ENCODE peak calls at places on chromosomes 12 and 14, in five cellular contexts. G is H1, E is GM12892, D is K562, C is HepG2. M is an unnamed sample.

GRCh38 chr14:56660677-56661389 is 81.2 kb downstream of the TMEM260 start:
- DNase-seq in C (no peak), E (no peak), G (no peak), D (no peak), M (no peak)

GRCh38 chr14:72024043-72024407 is 91.8 kb downstream of the RGS6 start:
- DNase-seq in E (no peak), D (peak), C (peak), G (peak), M (peak)

GRCh38 chr14:36383674-36384421 is 63.4 kb upstream of the MBIP start:
- DNase-seq in G (no peak), D (no peak), E (no peak), C (no peak), M (no peak)

GRCh38 chr12:12016284-12017100 is 54.2 kb upstream of the BCL2L14 start:
- DNase-seq in D (no peak), G (no peak), C (no peak), E (no peak), M (no peak)

GRCh38 chr12:14849664-14850063 is 6.3 kb upstream of the ART4 start:
- DNase-seq in C (no peak), D (no peak), G (no peak), E (no peak), M (no peak)

GRCh38 chr12:119005085-119005484 is 23.7 kb downstream of the SRRM4 start:
- DNase-seq in E (no peak), D (no peak), C (no peak), G (no peak), M (no peak)

GRCh38 chr12:107511292-107511691 is 174.3 kb upstream of the PWP1 start:
- DNase-seq in D (no peak), G (no peak), C (no peak), E (no peak), M (no peak)

GRCh38 chr14:75088566-75089373 is 19.3 kb downstream of the ZC2HC1C start:
- DNase-seq in G (peak), C (peak), D (peak), E (no peak), M (peak)

GRCh38 chr14:20934148-20934762 is 21.0 kb upstream of the RNASE2 start:
- DNase-seq in E (peak), D (peak), G (peak), C (no peak), M (peak)

GRCh38 chr14:69712637-69713088 is 54.3 kb upstream of the SRSF5 start:
- DNase-seq in G (peak), E (no peak), D (no peak), C (no peak), M (no peak)

GRCh38 chr14:52402812-52403526 is 88.9 kb downstream of the PTGER2 start:
- DNase-seq in C (no peak), E (no peak), G (no peak), D (no peak), M (no peak)

GRCh38 chr14:58641509-58641908 is 3.7 kb downstream of the DACT1 start:
- DNase-seq in C (no peak), G (no peak), D (no peak), E (no peak), M (no peak)

GRCh38 chr14:67240168-67240932 is 885 bp upstream of the PALS1 start:
- DNase-seq in E (no peak), D (no peak), C (peak), G (peak), M (no peak)

GRCh38 chr12:21992823-21993222 is 51.6 kb upstream of the ABCC9 start:
- DNase-seq in G (no peak), C (no peak), E (no peak), D (peak), M (no peak)

GRCh38 chr12:44015333-44015941 is 179.6 kb downstream of the TMEM117 start:
- DNase-seq in E (no peak), G (no peak), C (peak), D (peak), M (no peak)

GRCh38 chr12:122093098-122093883 is 14.7 kb downstream of the MLXIP start:
- DNase-seq in C (no peak), D (no peak), E (no peak), G (no peak), M (no peak)

GRCh38 chr14:56487761-56488160 is 91.8 kb upstream of the TMEM260 start:
- DNase-seq in C (no peak), D (no peak), G (no peak), E (no peak), M (no peak)

GRCh38 chr14:51692646-51693045 is 40.9 kb downstream of the FRMD6 start:
- DNase-seq in D (no peak), G (no peak), E (no peak), C (no peak), M (no peak)

GRCh38 chr12:94636462-94637085 is 13.8 kb downstream of the TMCC3 start:
- DNase-seq in C (no peak), E (no peak), D (no peak), G (no peak), M (no peak)

GRCh38 chr12:120760349-120761245 is 35.0 kb downstream of the ACADS start:
- DNase-seq in C (no peak), E (no peak), G (no peak), D (no peak), M (no peak)

GRCh38 chr12:26205298-26205697 is 9.9 kb downstream of the SSPN start:
- DNase-seq in D (no peak), E (no peak), G (no peak), C (no peak), M (no peak)

GRCh38 chr14:104378636-104379225 is 200.8 kb upstream of the C14orf180 start:
- DNase-seq in E (no peak), G (no peak), D (no peak), C (no peak), M (no peak)

GRCh38 chr14:92726135-92726932 is 22.1 kb downstream of the LGMN start:
- DNase-seq in C (no peak), G (no peak), E (no peak), D (peak), M (no peak)

GRCh38 chr12:131091976-131092691 is 138.4 kb downstream of the ADGRD1 start:
- DNase-seq in E (no peak), C (no peak), G (no peak), D (no peak), M (no peak)

GRCh38 chr12:132620113-132620892 is 1.7 kb downstream of the P2RX2 start:
- DNase-seq in C (no peak), E (no peak), G (no peak), D (no peak), M (no peak)
- TF ChIP-seq TAF1 in C (no peak), E (no peak), G (no peak), D (no peak), M (no peak)

GRCh38 chr12:97093187-97093683 is 186.2 kb downstream of the NEDD1 start:
- DNase-seq in E (no peak), C (no peak), G (no peak), D (no peak), M (no peak)
- TF ChIP-seq POLR2AphosphoS5 in E (no peak), C (no peak), G (no peak), D (no peak), M (no peak)

DNA sequence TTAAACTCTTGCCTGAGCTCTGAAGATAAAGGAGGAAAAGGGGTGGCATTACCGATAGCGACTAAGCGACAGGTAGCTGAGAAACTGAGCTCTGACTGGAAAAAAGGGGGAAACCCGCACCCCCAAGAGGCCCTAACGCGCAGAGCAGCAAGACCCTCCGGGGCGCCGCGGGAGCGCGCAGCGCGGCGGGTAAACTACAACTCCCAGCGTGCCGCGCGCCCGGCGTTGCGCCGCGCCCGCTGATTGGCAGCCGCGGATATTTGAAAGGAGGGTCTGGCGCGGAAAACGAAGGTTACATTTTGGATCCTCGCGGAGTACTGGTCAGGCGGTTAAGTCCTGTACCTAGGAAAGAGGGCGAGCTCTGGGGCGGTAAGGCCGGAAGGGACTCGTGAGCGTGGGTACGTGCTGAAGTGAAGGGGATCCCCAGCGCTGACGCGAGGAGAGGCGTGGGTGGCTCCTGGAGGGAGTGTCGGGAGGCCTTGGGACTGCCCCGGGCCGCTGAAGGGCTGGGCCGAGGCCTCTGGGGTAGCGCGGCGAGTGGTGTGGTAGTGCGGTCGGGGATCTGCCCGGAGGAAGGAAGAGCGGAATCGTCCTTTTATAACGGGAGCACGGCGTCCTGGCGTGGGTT is at the start of gene ESPL1:
- DNase-seq in C (peak), E (peak), D (peak), G (peak), M (peak)
- TF ChIP-seq POLR2A in C (no peak), E (peak), D (peak), G (no peak), M (no peak)

GRCh38 chr14:62431496-62431895 is 613.8 kb downstream of the KCNH5 start:
- DNase-seq in C (no peak), E (no peak), D (no peak), G (no peak), M (no peak)

GRCh38 chr14:62432955-62433354 is 612.3 kb downstream of the KCNH5 start:
- DNase-seq in G (no peak), D (no peak), E (no peak), C (no peak), M (no peak)

GRCh38 chr14:62428429-62429203 is 616.6 kb downstream of the KCNH5 start:
- DNase-seq in G (no peak), C (no peak), E (no peak), D (no peak), M (no peak)
- TF ChIP-seq TAF1 in G (no peak), C (no peak), E (no peak), D (no peak), M (no peak)

GRCh38 chr12:124228050-124228711 is 66.7 kb upstream of the RFLNA start:
- DNase-seq in C (no peak), E (no peak), D (no peak), G (no peak), M (no peak)

GRCh38 chr12:124224535-124225110 is 70.3 kb upstream of the RFLNA start:
- DNase-seq in D (no peak), E (no peak), C (no peak), G (no peak), M (no peak)

GRCh38 chr12:124222368-124223245 is 72.3 kb upstream of the RFLNA start:
- DNase-seq in G (no peak), E (no peak), C (no peak), D (no peak), M (no peak)

GRCh38 chr12:124230117-124230757 is 64.7 kb upstream of the RFLNA start:
- DNase-seq in C (no peak), E (no peak), G (no peak), D (no peak), M (no peak)

GRCh38 chr12:124225730-124226129 is 69.2 kb upstream of the RFLNA start:
- DNase-seq in E (no peak), G (no peak), C (no peak), D (no peak), M (no peak)
- TF ChIP-seq POLR2AphosphoS5 in E (no peak), G (no peak), C (no peak), D (no peak), M (no peak)

GRCh38 chr14:95396221-95396620 is 76.5 kb upstream of the CLMN start:
- DNase-seq in G (no peak), E (no peak), C (no peak), D (no peak), M (peak)
- TF ChIP-seq POLR2A in G (no peak), E (no peak), C (no peak), D (no peak), M (no peak)

GRCh38 chr12:103560604-103561101 is 26.4 kb upstream of the STAB2 start:
- DNase-seq in C (peak), G (no peak), E (no peak), D (no peak), M (no peak)
- TF ChIP-seq TAF1 in C (no peak), G (no peak), E (no peak), D (no peak), M (no peak)